ENCODE peak calls at places on chromosome 3, in four cellular contexts. H is H1, Y is IMR-90, U is mesendoderm. I is an unnamed sample.

GRCh38 chr3:169660709-169661566 is 2.6 kb downstream of the MECOM start:
- DNase-seq in H (no peak), Y (peak), U (no peak), I (peak)

GRCh38 chr3:114447545-114447944 is 153.7 kb downstream of the TIGIT start:
- DNase-seq in H (no peak), Y (no peak), U (no peak), I (no peak)

GRCh38 chr3:196268270-196269163 is 19.0 kb downstream of the PCYT1A start:
- DNase-seq in H (peak), Y (peak), U (peak), I (no peak)

GRCh38 chr3:194323785-194324735 is 27.1 kb downstream of the CPN2 start:
- DNase-seq in H (no peak), Y (peak), U (no peak), I (no peak)

GRCh38 chr3:190193210-190193609 is 72.5 kb upstream of the P3H2 start:
- DNase-seq in H (no peak), Y (peak), U (no peak), I (no peak)

GRCh38 chr3:177813322-177813721 is 616.0 kb upstream of the TBL1XR1 start:
- DNase-seq in H (no peak), Y (peak), U (no peak), I (no peak)

GRCh38 chr3:64650710-64651109 is 37.1 kb downstream of the ADAMTS9 start:
- DNase-seq in H (no peak), Y (peak), U (no peak), I (no peak)

GRCh38 chr3:197181751-197182150 is 116.7 kb downstream of the DLG1 start:
- DNase-seq in H (no peak), Y (peak), U (no peak), I (no peak)

GRCh38 chr3:8622873-8623725 is 21.5 kb downstream of the SSUH2 start:
- DNase-seq in H (peak), Y (peak), U (peak), I (peak)

GRCh38 chr3:72191211-72191960 is 406.4 kb upstream of the PROK2 start:
- DNase-seq in H (no peak), Y (no peak), U (no peak), I (no peak)

GRCh38 chr3:143977326-143978262 is 6.0 kb downstream of the DIPK2A start:
- DNase-seq in H (no peak), Y (peak), U (no peak), I (no peak)

GRCh38 chr3:195065864-195066185 is 205.1 kb downstream of the XXYLT1 start:
- DNase-seq in H (no peak), Y (no peak), U (no peak), I (no peak)

GRCh38 chr3:86942191-86942590 is 48.8 kb downstream of the VGLL3 start:
- DNase-seq in H (no peak), Y (no peak), U (no peak), I (no peak)

GRCh38 chr3:9316881-9317341 is 45.9 kb upstream of the THUMPD3 start:
- DNase-seq in H (no peak), Y (peak), U (peak), I (peak)

GRCh38 chr3:115239717-115240116 is 92.6 kb upstream of the ZBTB20 start:
- DNase-seq in H (no peak), Y (peak), U (no peak), I (no peak)

GRCh38 chr3:127107002-127107401 is 85.9 kb upstream of the PRR23E start:
- DNase-seq in H (no peak), Y (no peak), U (no peak), I (no peak)

GRCh38 chr3:33678073-33678472 is 40.0 kb downstream of the CLASP2 start:
- DNase-seq in H (no peak), Y (no peak), U (no peak), I (no peak)

GRCh38 chr3:122100591-122101491 is 45.7 kb downstream of the CD86 start:
- DNase-seq in H (no peak), Y (no peak), U (peak), I (no peak)

GRCh38 chr3:129838086-129838485 is 55.4 kb downstream of the TMCC1 start:
- DNase-seq in H (no peak), Y (no peak), U (peak), I (no peak)

GRCh38 chr3:194809382-194809781 is 123.7 kb downstream of the FAM43A start:
- DNase-seq in H (no peak), Y (no peak), U (no peak), I (no peak)

GRCh38 chr3:150577854-150578253 is 25.3 kb upstream of the SELENOT start:
- DNase-seq in H (no peak), Y (no peak), U (no peak), I (no peak)

GRCh38 chr3:188361888-188362287 is 207.9 kb downstream of the LPP start:
- DNase-seq in H (no peak), Y (no peak), U (no peak), I (no peak)

GRCh38 chr3:40336511-40337135 is 27.1 kb downstream of the EIF1B start:
- DNase-seq in H (no peak), Y (no peak), U (peak), I (no peak)
- H2BK120ac ChIP-seq in H (no peak), Y (no peak), U (no peak), I (no peak)

GRCh38 chr3:13546667-13547171 is 2.2 kb upstream of the FBLN2 start:
- DNase-seq in H (no peak), Y (peak), U (peak), I (no peak)
- H3K4me3 ChIP-seq in H (no peak), Y (no peak), U (no peak), I (no peak)

GRCh38 chr3:184185461-184186183 is 377 bp upstream of the ABCF3 start:
- DNase-seq in H (peak), Y (peak), U (peak), I (peak)
- H2BK120ac ChIP-seq in H (peak), Y (no peak), U (no peak), I (no peak)

GRCh38 chr3:84634668-84635067 is 324.1 kb upstream of the CADM2 start:
- DNase-seq in H (no peak), Y (no peak), U (no peak), I (no peak)
- H3K4me3 ChIP-seq in H (no peak), Y (no peak), U (no peak), I (no peak)

GRCh38 chr3:39447637-39448483 is 19.6 kb upstream of the MOBP start:
- DNase-seq in H (peak), Y (peak), U (peak), I (peak)
- H2BK120ac ChIP-seq in H (no peak), Y (no peak), U (no peak), I (no peak)

GRCh38 chr3:25781758-25782594 is 1.3 kb downstream of the NGLY1 start:
- DNase-seq in H (no peak), Y (no peak), U (no peak), I (no peak)

GRCh38 chr3:25780618-25781017 is 2.6 kb downstream of the NGLY1 start:
- DNase-seq in H (no peak), Y (no peak), U (no peak), I (no peak)

GRCh38 chr3:25782938-25783660 is at the start of gene NGLY1:
- DNase-seq in H (no peak), Y (peak), U (peak), I (peak)

GRCh38 chr3:25782636-25782937 is 656 bp downstream of the NGLY1 start:
- DNase-seq in H (no peak), Y (no peak), U (no peak), I (no peak)

DNA sequence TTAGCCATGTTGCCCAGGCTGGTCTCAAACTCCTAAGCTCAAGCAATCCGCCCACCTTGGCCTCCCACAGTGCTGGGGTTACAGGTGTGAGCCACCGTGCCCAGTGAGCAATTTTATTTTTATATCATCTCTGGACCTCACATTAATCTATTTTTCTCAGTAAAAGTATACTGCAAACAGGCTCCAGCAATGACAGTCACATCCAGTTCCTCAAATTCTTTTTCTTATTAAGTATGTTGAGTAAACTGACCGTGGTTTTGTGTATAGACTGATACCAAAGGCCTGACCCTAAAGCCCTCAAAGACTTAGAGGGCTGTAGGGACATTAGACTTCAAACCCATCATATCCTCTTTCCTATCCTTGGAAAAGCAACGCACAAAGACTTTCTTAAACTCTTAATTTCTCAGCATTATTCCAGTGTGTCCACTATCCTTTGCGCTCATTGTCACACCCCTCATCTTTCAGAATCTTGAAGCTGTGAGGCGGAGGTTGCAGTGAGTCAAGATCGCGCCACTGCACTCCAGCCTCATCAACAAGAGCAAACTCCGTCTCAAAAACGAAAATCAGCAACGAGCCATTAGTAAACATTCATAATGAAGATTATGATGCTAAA is 2.0 kb downstream of the NGLY1 start:
- DNase-seq in H (no peak), Y (no peak), U (no peak), I (no peak)
- H3K4me3 ChIP-seq in H (no peak), Y (no peak), U (no peak), I (no peak)